ENCODE peak calls at places on chromosomes 4 and X, in ten cellular contexts. One of them, this sample, is unnamed.
A peak's percentile ranks its signal among the peaks of the same experiment; 100 is the strongest.

GRCh38 chrX:40158036-40158706 is 60.4 kb upstream of the BCOR start:
- DNase-seq in A549: peak; percentile 50
- DNase-seq in uterus: peak; percentile 27
- DNase-seq in GM12891: no peak
- DNase-seq in IMR-90: peak; percentile 17
- DNase-seq in H54: peak; percentile 38
- DNase-seq in adrenal gland: no peak
- DNase-seq in breast epithelium: no peak
- DNase-seq in suprapubic skin: no peak
- DNase-seq in tibial nerve: no peak
- DNase-seq in this sample: peak; percentile 72

GRCh38 chrX:37407736-37408135 is 58.6 kb downstream of the PRRG1 start:
- DNase-seq in tibial nerve: no peak
- DNase-seq in suprapubic skin: no peak
- DNase-seq in adrenal gland: no peak
- DNase-seq in GM12891: no peak
- DNase-seq in H54: no peak
- DNase-seq in A549: no peak
- DNase-seq in uterus: no peak
- DNase-seq in IMR-90: no peak
- DNase-seq in breast epithelium: no peak
- DNase-seq in this sample: no peak

GRCh38 chrX:125203737-125204578 is 115.7 kb upstream of the TEX13C start:
- DNase-seq in IMR-90: no peak
- DNase-seq in breast epithelium: no peak
- DNase-seq in suprapubic skin: peak; percentile 76
- DNase-seq in GM12891: no peak
- DNase-seq in A549: peak; percentile 32
- DNase-seq in tibial nerve: no peak
- DNase-seq in H54: no peak
- DNase-seq in uterus: peak; percentile 25
- DNase-seq in adrenal gland: peak; percentile 38
- DNase-seq in this sample: peak; percentile 32

GRCh38 chr4:107392951-107393350 is 327.1 kb downstream of the PAPSS1 start:
- DNase-seq in A549: no peak
- DNase-seq in adrenal gland: peak; percentile 22
- DNase-seq in suprapubic skin: no peak
- DNase-seq in GM12891: no peak
- DNase-seq in uterus: no peak
- DNase-seq in H54: no peak
- DNase-seq in IMR-90: peak; percentile 1
- DNase-seq in tibial nerve: no peak
- DNase-seq in breast epithelium: no peak
- DNase-seq in this sample: no peak

GRCh38 chrX:111360839-111361238 is 51.2 kb downstream of the DCX start:
- DNase-seq in tibial nerve: no peak
- DNase-seq in H54: no peak
- DNase-seq in suprapubic skin: no peak
- DNase-seq in breast epithelium: no peak
- DNase-seq in A549: no peak
- DNase-seq in adrenal gland: no peak
- DNase-seq in GM12891: no peak
- DNase-seq in IMR-90: no peak
- DNase-seq in uterus: no peak
- DNase-seq in this sample: no peak

GRCh38 chrX:97743014-97743413 is 859.3 kb downstream of the RPA4 start:
- DNase-seq in A549: peak; percentile 0
- DNase-seq in breast epithelium: no peak
- DNase-seq in uterus: no peak
- DNase-seq in adrenal gland: no peak
- DNase-seq in suprapubic skin: no peak
- DNase-seq in tibial nerve: no peak
- DNase-seq in GM12891: no peak
- DNase-seq in IMR-90: no peak
- DNase-seq in H54: no peak
- DNase-seq in this sample: peak; percentile 17

GRCh38 chr4:37802068-37802666 is 24.3 kb upstream of the PGM2 start:
- DNase-seq in A549: peak; percentile 79
- DNase-seq in suprapubic skin: no peak
- DNase-seq in uterus: no peak
- DNase-seq in IMR-90: peak; percentile 60
- DNase-seq in adrenal gland: peak; percentile 78
- DNase-seq in tibial nerve: no peak
- DNase-seq in H54: peak; percentile 12
- DNase-seq in GM12891: no peak
- DNase-seq in breast epithelium: peak; percentile 46
- DNase-seq in this sample: no peak

GRCh38 chr4:112604590-112604989 is 32.1 kb downstream of the ZGRF1 start:
- DNase-seq in IMR-90: peak; percentile 65
- DNase-seq in GM12891: no peak
- DNase-seq in H54: peak; percentile 5
- DNase-seq in A549: peak; percentile 37
- DNase-seq in tibial nerve: no peak
- DNase-seq in uterus: peak; percentile 24
- DNase-seq in breast epithelium: no peak
- DNase-seq in suprapubic skin: no peak
- DNase-seq in adrenal gland: peak; percentile 33
- DNase-seq in this sample: peak; percentile 50

GRCh38 chr4:175542787-175543186 is 269.3 kb downstream of the GPM6A start:
- DNase-seq in breast epithelium: no peak
- DNase-seq in GM12891: no peak
- DNase-seq in suprapubic skin: no peak
- DNase-seq in H54: no peak
- DNase-seq in IMR-90: no peak
- DNase-seq in uterus: no peak
- DNase-seq in tibial nerve: no peak
- DNase-seq in adrenal gland: no peak
- DNase-seq in A549: no peak
- DNase-seq in this sample: no peak

GRCh38 chr4:61531188-61531587 is 331.1 kb downstream of the ADGRL3 start:
- DNase-seq in uterus: no peak
- DNase-seq in adrenal gland: no peak
- DNase-seq in H54: no peak
- DNase-seq in IMR-90: no peak
- DNase-seq in breast epithelium: no peak
- DNase-seq in tibial nerve: no peak
- DNase-seq in GM12891: no peak
- DNase-seq in suprapubic skin: no peak
- DNase-seq in A549: no peak
- DNase-seq in this sample: no peak

GRCh38 chrX:25860322-25860721 is 277.8 kb upstream of the MAGEB18 start:
- DNase-seq in H54: no peak
- DNase-seq in uterus: no peak
- DNase-seq in adrenal gland: no peak
- DNase-seq in breast epithelium: no peak
- DNase-seq in GM12891: no peak
- DNase-seq in A549: no peak
- DNase-seq in IMR-90: no peak
- DNase-seq in suprapubic skin: no peak
- DNase-seq in tibial nerve: no peak
- DNase-seq in this sample: no peak
- TF ChIP-seq POLR2A in H54: no peak
- TF ChIP-seq POLR2A in uterus: no peak
- TF ChIP-seq POLR2A in adrenal gland: no peak
- TF ChIP-seq POLR2A in breast epithelium: no peak
- TF ChIP-seq POLR2A in GM12891: no peak
- TF ChIP-seq POLR2A in A549: no peak
- TF ChIP-seq POLR2A in IMR-90: no peak
- TF ChIP-seq POLR2A in suprapubic skin: no peak
- TF ChIP-seq POLR2A in tibial nerve: no peak
- TF ChIP-seq POLR2A in this sample: no peak

DNA sequence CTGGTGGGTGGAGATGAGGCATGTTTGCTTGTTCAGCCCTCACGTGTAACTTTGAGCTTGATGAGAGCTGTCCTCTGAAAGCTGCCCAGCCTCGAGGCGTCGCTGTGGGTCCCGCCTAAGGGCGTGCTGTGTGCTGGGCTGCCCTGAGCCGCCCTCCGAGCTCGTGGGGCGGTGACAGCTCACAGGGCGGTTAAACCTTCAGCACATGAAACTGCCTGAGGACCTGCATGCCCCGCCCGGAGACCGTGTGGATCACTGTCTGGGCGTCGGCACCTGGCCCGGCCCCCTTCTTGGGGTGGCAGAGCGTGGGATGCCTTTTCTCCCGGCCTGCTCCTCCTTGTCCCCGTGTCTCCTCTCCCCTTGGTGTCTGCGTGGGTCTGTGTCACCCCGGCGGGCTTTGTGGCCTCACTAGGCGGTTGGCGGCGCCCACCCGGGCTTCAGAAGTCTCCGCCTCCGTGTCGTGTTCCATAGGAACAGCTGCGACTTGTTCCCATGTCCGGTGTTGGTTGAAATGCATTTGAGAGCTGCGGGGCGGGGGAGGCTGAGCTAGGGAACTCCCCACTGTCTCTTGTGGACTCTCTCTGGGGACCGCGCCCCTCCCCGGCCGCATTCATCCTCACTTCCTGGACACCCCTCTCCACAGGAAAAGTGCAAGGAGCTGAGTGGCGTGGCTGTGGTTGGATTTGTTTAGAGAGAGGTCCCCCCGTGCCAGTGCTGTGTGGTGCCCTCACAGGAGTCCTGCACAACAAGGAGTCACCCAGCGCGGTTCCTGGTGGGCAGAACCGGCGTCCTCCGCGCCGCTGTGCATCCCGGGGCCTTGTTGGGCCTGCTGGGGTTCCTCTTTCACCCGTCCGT is 6.8 kb downstream of the AKAP17A start:
- DNase-seq in A549: no peak
- DNase-seq in GM12891: no peak
- DNase-seq in adrenal gland: no peak
- DNase-seq in breast epithelium: no peak
- DNase-seq in IMR-90: no peak
- DNase-seq in H54: no peak
- DNase-seq in tibial nerve: peak; percentile 11
- DNase-seq in suprapubic skin: peak; percentile 75
- DNase-seq in uterus: no peak
- DNase-seq in this sample: peak; percentile 68
- TF ChIP-seq POLR2A in A549: no peak
- TF ChIP-seq POLR2A in GM12891: no peak
- TF ChIP-seq POLR2A in adrenal gland: no peak
- TF ChIP-seq POLR2A in breast epithelium: no peak
- TF ChIP-seq POLR2A in IMR-90: no peak
- TF ChIP-seq POLR2A in H54: no peak
- TF ChIP-seq POLR2A in tibial nerve: no peak
- TF ChIP-seq POLR2A in suprapubic skin: no peak
- TF ChIP-seq POLR2A in uterus: no peak
- TF ChIP-seq POLR2A in this sample: no peak

GRCh38 chr4:142121951-142122350 is 485.6 kb downstream of the IL15 start:
- DNase-seq in adrenal gland: no peak
- DNase-seq in uterus: no peak
- DNase-seq in suprapubic skin: no peak
- DNase-seq in GM12891: no peak
- DNase-seq in tibial nerve: no peak
- DNase-seq in IMR-90: no peak
- DNase-seq in A549: no peak
- DNase-seq in breast epithelium: no peak
- DNase-seq in H54: no peak
- DNase-seq in this sample: no peak
- TF ChIP-seq POLR2A in adrenal gland: no peak
- TF ChIP-seq POLR2A in uterus: no peak
- TF ChIP-seq POLR2A in suprapubic skin: no peak
- TF ChIP-seq POLR2A in GM12891: no peak
- TF ChIP-seq POLR2A in tibial nerve: no peak
- TF ChIP-seq POLR2A in IMR-90: no peak
- TF ChIP-seq POLR2A in A549: no peak
- TF ChIP-seq POLR2A in breast epithelium: no peak
- TF ChIP-seq POLR2A in H54: no peak
- TF ChIP-seq POLR2A in this sample: no peak

DNA sequence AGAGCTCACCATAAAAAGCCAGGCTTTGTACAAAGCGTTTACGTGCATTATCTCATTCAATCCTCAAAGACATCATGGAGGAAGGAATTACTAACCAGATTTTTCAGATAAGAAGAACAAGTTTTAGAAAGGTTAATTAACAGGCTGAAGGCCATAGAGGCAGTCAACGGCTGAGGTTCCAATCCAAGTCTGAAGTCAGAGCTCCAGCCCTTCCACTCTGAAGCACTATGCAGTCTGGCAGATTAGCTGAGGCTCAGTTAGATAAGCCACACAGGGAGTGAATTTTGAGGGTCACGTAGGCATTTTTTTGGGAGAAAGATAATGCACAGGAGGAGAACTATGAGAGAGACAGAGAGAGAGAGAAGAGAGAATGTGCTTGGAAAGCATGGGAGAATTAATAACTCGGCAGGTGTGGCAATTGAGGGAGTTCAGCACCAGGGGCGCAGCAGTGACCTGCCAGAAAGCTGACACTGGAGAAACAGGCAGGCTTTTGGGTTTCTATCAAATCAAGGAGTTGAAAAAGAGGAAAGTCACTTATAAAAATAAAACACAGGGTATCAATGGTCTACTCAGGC is 116.5 kb upstream of the NAP1L5 start:
- DNase-seq in GM12891: no peak
- DNase-seq in H54: no peak
- DNase-seq in IMR-90: no peak
- DNase-seq in breast epithelium: no peak
- DNase-seq in tibial nerve: no peak
- DNase-seq in uterus: no peak
- DNase-seq in adrenal gland: no peak
- DNase-seq in A549: no peak
- DNase-seq in suprapubic skin: no peak
- DNase-seq in this sample: no peak
- TF ChIP-seq POLR2A in GM12891: no peak
- TF ChIP-seq POLR2A in H54: no peak
- TF ChIP-seq POLR2A in IMR-90: no peak
- TF ChIP-seq POLR2A in breast epithelium: no peak
- TF ChIP-seq POLR2A in tibial nerve: no peak
- TF ChIP-seq POLR2A in uterus: no peak
- TF ChIP-seq POLR2A in adrenal gland: no peak
- TF ChIP-seq POLR2A in A549: no peak
- TF ChIP-seq POLR2A in suprapubic skin: no peak
- TF ChIP-seq POLR2A in this sample: no peak

DNA sequence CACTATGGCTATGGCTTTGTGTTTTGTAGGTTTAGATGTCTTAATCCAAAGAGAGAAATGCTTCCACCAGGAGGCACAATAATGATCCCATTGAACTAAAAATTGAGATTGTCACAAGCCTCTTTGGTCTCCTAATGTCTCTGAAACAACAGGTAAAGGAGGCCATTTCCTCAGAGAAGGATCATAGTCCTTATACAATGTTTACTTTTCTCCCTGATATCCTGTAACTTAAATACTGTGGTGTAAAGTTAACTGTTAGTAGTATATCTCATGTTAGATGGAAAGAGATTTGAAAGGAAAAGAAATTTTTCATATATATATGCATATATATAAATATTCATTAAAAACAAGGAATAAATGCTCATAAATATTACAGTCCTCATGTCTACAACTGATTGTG is 1230.5 kb downstream of the PCDH18 start:
- DNase-seq in IMR-90: no peak
- DNase-seq in adrenal gland: no peak
- DNase-seq in H54: no peak
- DNase-seq in uterus: no peak
- DNase-seq in tibial nerve: no peak
- DNase-seq in A549: no peak
- DNase-seq in GM12891: no peak
- DNase-seq in suprapubic skin: no peak
- DNase-seq in breast epithelium: no peak
- DNase-seq in this sample: no peak
- TF ChIP-seq POLR2A in IMR-90: no peak
- TF ChIP-seq POLR2A in adrenal gland: no peak
- TF ChIP-seq POLR2A in H54: no peak
- TF ChIP-seq POLR2A in uterus: no peak
- TF ChIP-seq POLR2A in tibial nerve: no peak
- TF ChIP-seq POLR2A in A549: no peak
- TF ChIP-seq POLR2A in GM12891: no peak
- TF ChIP-seq POLR2A in suprapubic skin: no peak
- TF ChIP-seq POLR2A in breast epithelium: no peak
- TF ChIP-seq POLR2A in this sample: no peak

This sample was measured in erythroblast.